ENCODE peak calls at places on chromosomes 6 and 20, in four cellular contexts. One of them, this sample, is unnamed. For H3K4me1, the result is how much of the 10 kb centered on the place peaks cover.

GRCh38 chr6:134363323-134364039 is 45.6 kb upstream of the SGK1 start:
- DNase-seq in testis: no peak
- DNase-seq in lower lobe of right lung: no peak
- DNase-seq in body of pancreas: no peak
- DNase-seq in this sample: no peak

GRCh38 chr6:46044876-46045617 is 29.4 kb upstream of the CLIC5 start:
- DNase-seq in lower lobe of right lung: no peak
- DNase-seq in body of pancreas: no peak
- DNase-seq in testis: no peak
- DNase-seq in this sample: peak

GRCh38 chr20:3227511-3227910 is 11.5 kb downstream of the SLC4A11 start:
- DNase-seq in lower lobe of right lung: no peak
- DNase-seq in testis: no peak
- DNase-seq in body of pancreas: no peak
- DNase-seq in this sample: no peak

GRCh38 chr6:43916924-43917877 is 147.2 kb downstream of the VEGFA start:
- DNase-seq in body of pancreas: peak
- DNase-seq in testis: peak
- DNase-seq in lower lobe of right lung: peak
- DNase-seq in this sample: peak

GRCh38 chr6:82862543-82862942 is 203.1 kb downstream of the UBE3D start:
- DNase-seq in testis: no peak
- DNase-seq in lower lobe of right lung: no peak
- DNase-seq in body of pancreas: no peak
- DNase-seq in this sample: peak

GRCh38 chr20:5608104-5608447 is 142.1 kb upstream of the SHLD1 start:
- DNase-seq in testis: no peak
- DNase-seq in lower lobe of right lung: no peak
- DNase-seq in body of pancreas: no peak
- DNase-seq in this sample: no peak

GRCh38 chr20:32580970-32581838 is 3.9 kb downstream of the NOL4L start:
- DNase-seq in lower lobe of right lung: no peak
- DNase-seq in testis: no peak
- DNase-seq in body of pancreas: no peak
- DNase-seq in this sample: no peak

GRCh38 chr6:132259070-132259469 is 142.2 kb downstream of the MOXD1 start:
- DNase-seq in testis: no peak
- DNase-seq in lower lobe of right lung: no peak
- DNase-seq in body of pancreas: no peak
- DNase-seq in this sample: no peak

GRCh38 chr6:100116409-100117194 is 122.6 kb upstream of the MCHR2 start:
- DNase-seq in testis: peak
- DNase-seq in body of pancreas: peak
- DNase-seq in lower lobe of right lung: no peak
- DNase-seq in this sample: peak

GRCh38 chr20:15930324-15931305 is 642.6 kb downstream of the KIF16B start:
- DNase-seq in lower lobe of right lung: no peak
- DNase-seq in body of pancreas: no peak
- DNase-seq in testis: peak
- DNase-seq in this sample: no peak

GRCh38 chr6:140932909-140933308 is 1199.8 kb upstream of the GJE1 start:
- DNase-seq in testis: no peak
- DNase-seq in lower lobe of right lung: no peak
- DNase-seq in body of pancreas: no peak
- DNase-seq in this sample: no peak

GRCh38 chr20:17614812-17615644 is 45.2 kb downstream of the DSTN start:
- DNase-seq in lower lobe of right lung: peak
- DNase-seq in testis: no peak
- DNase-seq in body of pancreas: peak
- DNase-seq in this sample: no peak

GRCh38 chr20:49282584-49283171 is 4.8 kb upstream of the ZNFX1 start:
- DNase-seq in lower lobe of right lung: no peak
- DNase-seq in testis: no peak
- DNase-seq in body of pancreas: no peak
- DNase-seq in this sample: no peak

GRCh38 chr6:165872811-165873210 is 209.8 kb upstream of the PDE10A start:
- DNase-seq in testis: no peak
- DNase-seq in lower lobe of right lung: no peak
- DNase-seq in body of pancreas: no peak
- DNase-seq in this sample: no peak

GRCh38 chr6:146857960-146858308 is 259.2 kb downstream of the ADGB start:
- DNase-seq in body of pancreas: no peak
- DNase-seq in testis: no peak
- DNase-seq in lower lobe of right lung: no peak
- DNase-seq in this sample: peak

GRCh38 chr6:35181313-35181932 is 32.3 kb upstream of the SCUBE3 start:
- DNase-seq in lower lobe of right lung: no peak
- DNase-seq in testis: peak
- DNase-seq in body of pancreas: no peak
- DNase-seq in this sample: no peak

GRCh38 chr20:13029687-13030510 is 21.1 kb downstream of the SPTLC3 start:
- DNase-seq in body of pancreas: no peak
- DNase-seq in testis: no peak
- DNase-seq in lower lobe of right lung: no peak
- DNase-seq in this sample: peak

GRCh38 chr6:54786154-54786553 is 60.4 kb upstream of the FAM83B start:
- DNase-seq in body of pancreas: no peak
- DNase-seq in testis: no peak
- DNase-seq in lower lobe of right lung: no peak
- DNase-seq in this sample: no peak

GRCh38 chr6:105545947-105546710 is 143.2 kb upstream of the PREP start:
- DNase-seq in body of pancreas: no peak
- DNase-seq in lower lobe of right lung: no peak
- DNase-seq in testis: no peak
- DNase-seq in this sample: no peak

GRCh38 chr6:63504777-63505384 is 67.4 kb upstream of the LOC128125822 start:
- DNase-seq in lower lobe of right lung: no peak
- DNase-seq in body of pancreas: no peak
- DNase-seq in testis: no peak
- DNase-seq in this sample: peak

GRCh38 chr6:6605873-6606272 is 17.4 kb downstream of the LY86 start:
- DNase-seq in body of pancreas: no peak
- DNase-seq in testis: peak
- DNase-seq in lower lobe of right lung: no peak
- DNase-seq in this sample: no peak

GRCh38 chr20:63540417-63541186 is 3.4 kb upstream of the PTK6 start:
- DNase-seq in lower lobe of right lung: no peak
- DNase-seq in body of pancreas: no peak
- DNase-seq in testis: no peak
- DNase-seq in this sample: no peak
- H3K4me1 ChIP-seq in lower lobe of right lung: under half
- H3K4me1 ChIP-seq in body of pancreas: under half
- H3K4me1 ChIP-seq in testis: under half
- H3K4me1 ChIP-seq in this sample: under half

GRCh38 chr20:33688938-33689424 is 2.8 kb upstream of the E2F1 start:
- DNase-seq in testis: no peak
- DNase-seq in body of pancreas: no peak
- DNase-seq in lower lobe of right lung: no peak
- DNase-seq in this sample: no peak
- H3K4me1 ChIP-seq in testis: under half
- H3K4me1 ChIP-seq in body of pancreas: under half
- H3K4me1 ChIP-seq in lower lobe of right lung: under half
- H3K4me1 ChIP-seq in this sample: under half

GRCh38 chr6:138529510-138529909 is 30.2 kb upstream of the NHSL1 start:
- DNase-seq in testis: no peak
- DNase-seq in lower lobe of right lung: no peak
- DNase-seq in body of pancreas: no peak
- DNase-seq in this sample: no peak
- H3K4me1 ChIP-seq in testis: under half
- H3K4me1 ChIP-seq in lower lobe of right lung: under half
- H3K4me1 ChIP-seq in body of pancreas: under half
- H3K4me1 ChIP-seq in this sample: under half

GRCh38 chr6:87322304-87323212 is at the start of gene SMIM8:
- DNase-seq in testis: peak
- DNase-seq in body of pancreas: peak
- DNase-seq in lower lobe of right lung: peak
- DNase-seq in this sample: peak

GRCh38 chr6:87315071-87315470 is 7.3 kb upstream of the SMIM8 start:
- DNase-seq in testis: no peak
- DNase-seq in lower lobe of right lung: no peak
- DNase-seq in body of pancreas: no peak
- DNase-seq in this sample: no peak

DNA sequence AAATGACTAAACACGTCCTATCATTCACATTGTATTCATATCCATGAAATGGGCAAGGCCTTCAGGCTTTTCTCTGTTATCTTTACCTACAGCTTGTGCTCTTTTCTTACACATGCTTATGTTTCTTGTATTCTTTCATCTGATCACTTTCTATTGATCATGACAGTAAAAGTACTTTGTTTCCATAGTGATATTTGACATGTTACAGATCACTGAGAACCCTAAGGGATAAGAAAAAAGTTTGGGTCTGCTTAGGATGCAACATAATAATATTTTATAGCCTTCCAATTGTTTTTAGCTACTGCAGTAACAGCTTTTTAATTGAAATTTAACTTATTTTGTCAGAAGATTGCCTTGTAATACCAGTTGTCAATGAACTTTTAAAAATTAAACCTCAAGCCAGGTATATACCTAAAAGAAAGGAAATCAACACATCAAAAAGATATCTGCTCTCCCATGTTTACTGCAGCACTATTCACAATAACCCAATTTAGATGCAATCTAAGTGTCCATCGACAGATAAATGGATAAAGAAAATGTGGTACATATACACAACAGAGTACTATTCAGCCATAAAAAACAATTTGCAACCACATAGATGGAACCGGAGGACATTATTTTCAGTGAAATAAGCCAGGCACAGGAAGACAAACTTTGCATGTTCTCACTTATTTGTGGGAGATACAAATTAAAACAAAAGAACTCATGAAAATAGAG is 3.0 kb upstream of the SMIM8 start:
- DNase-seq in testis: no peak
- DNase-seq in body of pancreas: no peak
- DNase-seq in lower lobe of right lung: no peak
- DNase-seq in this sample: no peak
- H3K4me1 ChIP-seq in testis: under half
- H3K4me1 ChIP-seq in body of pancreas: under half
- H3K4me1 ChIP-seq in lower lobe of right lung: under half
- H3K4me1 ChIP-seq in this sample: under half

GRCh38 chr6:15332441-15332840 is 86.6 kb downstream of the JARID2 start:
- DNase-seq in testis: no peak
- DNase-seq in body of pancreas: no peak
- DNase-seq in lower lobe of right lung: no peak
- DNase-seq in this sample: peak
- H3K4me1 ChIP-seq in testis: under half
- H3K4me1 ChIP-seq in body of pancreas: under half
- H3K4me1 ChIP-seq in lower lobe of right lung: half or more
- H3K4me1 ChIP-seq in this sample: under half

GRCh38 chr20:19071902-19072498 is 140.4 kb upstream of the SLC24A3 start:
- DNase-seq in testis: no peak
- DNase-seq in lower lobe of right lung: no peak
- DNase-seq in body of pancreas: no peak
- DNase-seq in this sample: no peak
- H3K4me1 ChIP-seq in testis: under half
- H3K4me1 ChIP-seq in lower lobe of right lung: under half
- H3K4me1 ChIP-seq in body of pancreas: under half
- H3K4me1 ChIP-seq in this sample: under half

DNA sequence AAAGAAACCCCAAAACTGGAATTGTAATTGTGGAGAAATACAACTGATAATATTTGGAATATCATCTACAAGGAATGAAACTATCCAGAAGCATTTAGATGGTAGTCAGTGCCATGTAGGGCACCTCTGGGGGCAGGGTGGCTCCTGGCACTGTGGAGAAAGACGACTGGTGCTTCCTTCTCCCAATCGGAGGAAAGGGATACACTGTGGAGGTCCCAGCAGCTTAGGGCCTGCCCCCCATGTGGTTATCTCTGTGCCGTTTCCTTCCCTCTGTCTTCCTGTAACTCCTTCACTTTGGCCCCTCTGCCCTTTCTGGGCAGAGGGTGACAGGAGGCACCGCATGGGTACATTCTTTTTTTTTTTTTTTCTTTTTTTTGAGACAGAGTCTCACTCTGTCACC is 178.4 kb downstream of the MTHFD1L start:
- DNase-seq in testis: no peak
- DNase-seq in body of pancreas: no peak
- DNase-seq in lower lobe of right lung: no peak
- DNase-seq in this sample: no peak
- H3K4me1 ChIP-seq in testis: under half
- H3K4me1 ChIP-seq in body of pancreas: under half
- H3K4me1 ChIP-seq in lower lobe of right lung: under half
- H3K4me1 ChIP-seq in this sample: under half

GRCh38 chr20:24098886-24099285 is 110.3 kb upstream of the GGTLC1 start:
- DNase-seq in lower lobe of right lung: no peak
- DNase-seq in testis: no peak
- DNase-seq in body of pancreas: no peak
- DNase-seq in this sample: no peak
- H3K4me1 ChIP-seq in lower lobe of right lung: under half
- H3K4me1 ChIP-seq in testis: under half
- H3K4me1 ChIP-seq in body of pancreas: under half
- H3K4me1 ChIP-seq in this sample: under half

GRCh38 chr20:24337074-24337473 is 132.4 kb upstream of the SYNDIG1 start:
- DNase-seq in lower lobe of right lung: no peak
- DNase-seq in body of pancreas: no peak
- DNase-seq in testis: no peak
- DNase-seq in this sample: no peak

GRCh38 chr20:24339179-24339578 is 130.2 kb upstream of the SYNDIG1 start:
- DNase-seq in body of pancreas: no peak
- DNase-seq in lower lobe of right lung: no peak
- DNase-seq in testis: no peak
- DNase-seq in this sample: no peak

GRCh38 chr20:24340933-24341332 is 128.5 kb upstream of the SYNDIG1 start:
- DNase-seq in lower lobe of right lung: no peak
- DNase-seq in body of pancreas: no peak
- DNase-seq in testis: no peak
- DNase-seq in this sample: no peak

GRCh38 chr20:24334830-24335229 is 134.6 kb upstream of the SYNDIG1 start:
- DNase-seq in body of pancreas: no peak
- DNase-seq in testis: no peak
- DNase-seq in lower lobe of right lung: no peak
- DNase-seq in this sample: no peak

GRCh38 chr20:24337551-24337950 is 131.9 kb upstream of the SYNDIG1 start:
- DNase-seq in lower lobe of right lung: no peak
- DNase-seq in testis: no peak
- DNase-seq in body of pancreas: no peak
- DNase-seq in this sample: no peak
- H3K4me1 ChIP-seq in lower lobe of right lung: under half
- H3K4me1 ChIP-seq in testis: under half
- H3K4me1 ChIP-seq in body of pancreas: under half
- H3K4me1 ChIP-seq in this sample: under half

DNA sequence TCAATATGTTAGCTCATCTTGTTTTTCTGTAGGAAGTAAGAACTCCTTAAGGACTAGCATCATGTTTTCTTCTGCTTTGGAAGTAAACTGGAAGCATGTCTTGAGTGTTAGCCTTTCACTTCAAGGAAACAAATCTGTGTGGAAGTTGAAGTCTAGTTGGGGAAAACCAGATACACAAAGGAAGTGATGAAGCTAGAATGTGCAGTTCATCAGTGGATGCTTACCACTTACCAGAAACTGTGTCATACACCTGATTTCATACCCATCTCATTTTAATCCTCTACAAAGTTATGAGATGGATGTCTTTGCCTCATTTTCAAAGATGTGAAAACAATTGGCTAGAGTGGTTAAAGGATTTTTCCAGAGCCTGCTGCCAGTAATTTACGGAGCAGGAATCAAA is 75.8 kb downstream of the TMEM170B start:
- DNase-seq in testis: no peak
- DNase-seq in body of pancreas: no peak
- DNase-seq in lower lobe of right lung: no peak
- DNase-seq in this sample: no peak
- H3K4me1 ChIP-seq in testis: under half
- H3K4me1 ChIP-seq in body of pancreas: under half
- H3K4me1 ChIP-seq in lower lobe of right lung: under half
- H3K4me1 ChIP-seq in this sample: under half

This sample was measured in SJCRH30.